ENCODE peak calls at places on chromosomes 3 and 15, in ten cellular contexts. One of them, this sample, is unnamed.

GRCh38 chr15:57320543-57321220 is 55.6 kb upstream of the CGNL1 start:
- DNase-seq in germinal center: no peak
- DNase-seq in SK-N-MC: no peak
- DNase-seq in OCI-LY7: peak; percentile 61
- DNase-seq in NCI-H510A treated with DMSO at 0.1 percent for 48 hours: no peak
- DNase-seq in activated T-cell treated with anti-CD3 and anti-CD28 coated beads, Interleukin-2, amount 50 U/mL, for 72 hours: no peak
- DNase-seq in Daoy: no peak
- DNase-seq in naive thymus-derived CD4-positive, alpha-beta T cell: no peak
- DNase-seq in AG08395: no peak
- DNase-seq in sigmoid colon: no peak
- DNase-seq in this sample: no peak

GRCh38 chr15:42046597-42046996 is 25.8 kb upstream of the PLA2G4E start:
- DNase-seq in germinal center: no peak
- DNase-seq in SK-N-MC: no peak
- DNase-seq in OCI-LY7: no peak
- DNase-seq in NCI-H510A treated with DMSO at 0.1 percent for 48 hours: peak; percentile 70
- DNase-seq in activated T-cell treated with anti-CD3 and anti-CD28 coated beads, Interleukin-2, amount 50 U/mL, for 72 hours: no peak
- DNase-seq in Daoy: no peak
- DNase-seq in naive thymus-derived CD4-positive, alpha-beta T cell: no peak
- DNase-seq in AG08395: no peak
- DNase-seq in sigmoid colon: no peak
- DNase-seq in this sample: no peak

GRCh38 chr3:151557068-151557467 is 96.2 kb upstream of the IGSF10 start:
- DNase-seq in germinal center: no peak
- DNase-seq in SK-N-MC: no peak
- DNase-seq in OCI-LY7: no peak
- DNase-seq in NCI-H510A treated with DMSO at 0.1 percent for 48 hours: no peak
- DNase-seq in activated T-cell treated with anti-CD3 and anti-CD28 coated beads, Interleukin-2, amount 50 U/mL, for 72 hours: no peak
- DNase-seq in Daoy: no peak
- DNase-seq in naive thymus-derived CD4-positive, alpha-beta T cell: no peak
- DNase-seq in AG08395: no peak
- DNase-seq in sigmoid colon: no peak
- DNase-seq in this sample: no peak

GRCh38 chr3:76131396-76132153 is 346.2 kb upstream of the ZNF717 start:
- DNase-seq in germinal center: no peak
- DNase-seq in SK-N-MC: no peak
- DNase-seq in OCI-LY7: no peak
- DNase-seq in NCI-H510A treated with DMSO at 0.1 percent for 48 hours: no peak
- DNase-seq in activated T-cell treated with anti-CD3 and anti-CD28 coated beads, Interleukin-2, amount 50 U/mL, for 72 hours: no peak
- DNase-seq in Daoy: no peak
- DNase-seq in naive thymus-derived CD4-positive, alpha-beta T cell: no peak
- DNase-seq in AG08395: peak; percentile 54
- DNase-seq in sigmoid colon: no peak
- DNase-seq in this sample: no peak

GRCh38 chr3:105678017-105678416 is 190.8 kb downstream of the CBLB start:
- DNase-seq in germinal center: no peak
- DNase-seq in SK-N-MC: no peak
- DNase-seq in OCI-LY7: no peak
- DNase-seq in NCI-H510A treated with DMSO at 0.1 percent for 48 hours: no peak
- DNase-seq in activated T-cell treated with anti-CD3 and anti-CD28 coated beads, Interleukin-2, amount 50 U/mL, for 72 hours: no peak
- DNase-seq in Daoy: no peak
- DNase-seq in naive thymus-derived CD4-positive, alpha-beta T cell: no peak
- DNase-seq in AG08395: no peak
- DNase-seq in sigmoid colon: no peak
- DNase-seq in this sample: no peak

GRCh38 chr15:96977886-96978285 is 647.4 kb downstream of the NR2F2 start:
- DNase-seq in germinal center: no peak
- DNase-seq in SK-N-MC: no peak
- DNase-seq in OCI-LY7: no peak
- DNase-seq in NCI-H510A treated with DMSO at 0.1 percent for 48 hours: no peak
- DNase-seq in activated T-cell treated with anti-CD3 and anti-CD28 coated beads, Interleukin-2, amount 50 U/mL, for 72 hours: no peak
- DNase-seq in Daoy: peak; percentile 32
- DNase-seq in naive thymus-derived CD4-positive, alpha-beta T cell: no peak
- DNase-seq in AG08395: no peak
- DNase-seq in sigmoid colon: no peak
- DNase-seq in this sample: no peak

GRCh38 chr3:80232760-80233159 is 465.0 kb upstream of the ROBO1 start:
- DNase-seq in germinal center: no peak
- DNase-seq in SK-N-MC: no peak
- DNase-seq in OCI-LY7: no peak
- DNase-seq in NCI-H510A treated with DMSO at 0.1 percent for 48 hours: no peak
- DNase-seq in activated T-cell treated with anti-CD3 and anti-CD28 coated beads, Interleukin-2, amount 50 U/mL, for 72 hours: no peak
- DNase-seq in Daoy: peak; percentile 64
- DNase-seq in naive thymus-derived CD4-positive, alpha-beta T cell: no peak
- DNase-seq in AG08395: no peak
- DNase-seq in sigmoid colon: no peak
- DNase-seq in this sample: no peak

GRCh38 chr3:32238816-32239637 is 547 bp downstream of the CMTM8 start:
- DNase-seq in germinal center: peak; percentile 65
- DNase-seq in SK-N-MC: no peak
- DNase-seq in OCI-LY7: peak; percentile 54
- DNase-seq in NCI-H510A treated with DMSO at 0.1 percent for 48 hours: peak; percentile 50
- DNase-seq in activated T-cell treated with anti-CD3 and anti-CD28 coated beads, Interleukin-2, amount 50 U/mL, for 72 hours: peak; percentile 63
- DNase-seq in Daoy: peak; percentile 33
- DNase-seq in naive thymus-derived CD4-positive, alpha-beta T cell: peak; percentile 21
- DNase-seq in AG08395: peak; percentile 25
- DNase-seq in sigmoid colon: no peak
- DNase-seq in this sample: peak; percentile 30

GRCh38 chr3:194296448-194296831 is 54.7 kb downstream of the CPN2 start:
- DNase-seq in germinal center: no peak
- DNase-seq in SK-N-MC: peak; percentile 72
- DNase-seq in OCI-LY7: no peak
- DNase-seq in NCI-H510A treated with DMSO at 0.1 percent for 48 hours: no peak
- DNase-seq in activated T-cell treated with anti-CD3 and anti-CD28 coated beads, Interleukin-2, amount 50 U/mL, for 72 hours: no peak
- DNase-seq in Daoy: peak; percentile 86
- DNase-seq in naive thymus-derived CD4-positive, alpha-beta T cell: no peak
- DNase-seq in AG08395: peak; percentile 75
- DNase-seq in sigmoid colon: peak; percentile 68
- DNase-seq in this sample: no peak

GRCh38 chr15:29668120-29668602 is 154.1 kb downstream of the TJP1 start:
- DNase-seq in germinal center: peak; percentile 57
- DNase-seq in SK-N-MC: peak; percentile 0
- DNase-seq in OCI-LY7: peak; percentile 65
- DNase-seq in NCI-H510A treated with DMSO at 0.1 percent for 48 hours: peak; percentile 79
- DNase-seq in activated T-cell treated with anti-CD3 and anti-CD28 coated beads, Interleukin-2, amount 50 U/mL, for 72 hours: peak; percentile 41
- DNase-seq in Daoy: peak; percentile 85
- DNase-seq in naive thymus-derived CD4-positive, alpha-beta T cell: no peak
- DNase-seq in AG08395: peak; percentile 78
- DNase-seq in sigmoid colon: peak; percentile 76
- DNase-seq in this sample: no peak

GRCh38 chr3:60048447-60048848 is 998.6 kb upstream of the CFAP20DC start:
- DNase-seq in germinal center: no peak
- DNase-seq in SK-N-MC: no peak
- DNase-seq in OCI-LY7: no peak
- DNase-seq in NCI-H510A treated with DMSO at 0.1 percent for 48 hours: no peak
- DNase-seq in activated T-cell treated with anti-CD3 and anti-CD28 coated beads, Interleukin-2, amount 50 U/mL, for 72 hours: peak; percentile 63
- DNase-seq in Daoy: no peak
- DNase-seq in naive thymus-derived CD4-positive, alpha-beta T cell: peak; percentile 83
- DNase-seq in AG08395: no peak
- DNase-seq in sigmoid colon: no peak
- DNase-seq in this sample: no peak

GRCh38 chr3:38018296-38019266 is 10.9 kb downstream of the PLCD1 start:
- DNase-seq in germinal center: no peak
- DNase-seq in SK-N-MC: no peak
- DNase-seq in OCI-LY7: no peak
- DNase-seq in NCI-H510A treated with DMSO at 0.1 percent for 48 hours: no peak
- DNase-seq in activated T-cell treated with anti-CD3 and anti-CD28 coated beads, Interleukin-2, amount 50 U/mL, for 72 hours: no peak
- DNase-seq in Daoy: no peak
- DNase-seq in naive thymus-derived CD4-positive, alpha-beta T cell: no peak
- DNase-seq in AG08395: no peak
- DNase-seq in sigmoid colon: peak; percentile 56
- DNase-seq in this sample: no peak

GRCh38 chr3:52297242-52298146 is 9.9 kb downstream of the GLYCTK start:
- DNase-seq in germinal center: no peak
- DNase-seq in SK-N-MC: no peak
- DNase-seq in OCI-LY7: no peak
- DNase-seq in NCI-H510A treated with DMSO at 0.1 percent for 48 hours: no peak
- DNase-seq in activated T-cell treated with anti-CD3 and anti-CD28 coated beads, Interleukin-2, amount 50 U/mL, for 72 hours: no peak
- DNase-seq in Daoy: no peak
- DNase-seq in naive thymus-derived CD4-positive, alpha-beta T cell: no peak
- DNase-seq in AG08395: no peak
- DNase-seq in sigmoid colon: no peak
- DNase-seq in this sample: no peak

GRCh38 chr3:55896155-55896554 is 409.0 kb upstream of the WNT5A start:
- DNase-seq in germinal center: no peak
- DNase-seq in SK-N-MC: no peak
- DNase-seq in OCI-LY7: no peak
- DNase-seq in NCI-H510A treated with DMSO at 0.1 percent for 48 hours: no peak
- DNase-seq in activated T-cell treated with anti-CD3 and anti-CD28 coated beads, Interleukin-2, amount 50 U/mL, for 72 hours: no peak
- DNase-seq in Daoy: no peak
- DNase-seq in naive thymus-derived CD4-positive, alpha-beta T cell: no peak
- DNase-seq in AG08395: no peak
- DNase-seq in sigmoid colon: no peak
- DNase-seq in this sample: no peak

GRCh38 chr3:72441284-72441994 is 406.8 kb downstream of the SHQ1 start:
- DNase-seq in germinal center: no peak
- DNase-seq in SK-N-MC: no peak
- DNase-seq in OCI-LY7: no peak
- DNase-seq in NCI-H510A treated with DMSO at 0.1 percent for 48 hours: no peak
- DNase-seq in activated T-cell treated with anti-CD3 and anti-CD28 coated beads, Interleukin-2, amount 50 U/mL, for 72 hours: no peak
- DNase-seq in Daoy: no peak
- DNase-seq in naive thymus-derived CD4-positive, alpha-beta T cell: no peak
- DNase-seq in AG08395: no peak
- DNase-seq in sigmoid colon: no peak
- DNase-seq in this sample: no peak

GRCh38 chr3:7249493-7250076 is 388.7 kb downstream of the GRM7 start:
- DNase-seq in germinal center: no peak
- DNase-seq in SK-N-MC: no peak
- DNase-seq in OCI-LY7: no peak
- DNase-seq in NCI-H510A treated with DMSO at 0.1 percent for 48 hours: no peak
- DNase-seq in activated T-cell treated with anti-CD3 and anti-CD28 coated beads, Interleukin-2, amount 50 U/mL, for 72 hours: no peak
- DNase-seq in Daoy: no peak
- DNase-seq in naive thymus-derived CD4-positive, alpha-beta T cell: no peak
- DNase-seq in AG08395: no peak
- DNase-seq in sigmoid colon: no peak
- DNase-seq in this sample: no peak

GRCh38 chr3:63328386-63328785 is 50.3 kb downstream of the SYNPR start:
- DNase-seq in germinal center: no peak
- DNase-seq in SK-N-MC: no peak
- DNase-seq in OCI-LY7: no peak
- DNase-seq in NCI-H510A treated with DMSO at 0.1 percent for 48 hours: no peak
- DNase-seq in activated T-cell treated with anti-CD3 and anti-CD28 coated beads, Interleukin-2, amount 50 U/mL, for 72 hours: no peak
- DNase-seq in Daoy: peak; percentile 17
- DNase-seq in naive thymus-derived CD4-positive, alpha-beta T cell: no peak
- DNase-seq in AG08395: peak; percentile 24
- DNase-seq in sigmoid colon: no peak
- DNase-seq in this sample: no peak

GRCh38 chr3:49553320-49553689 is 972 bp upstream of the BSN start:
- DNase-seq in germinal center: no peak
- DNase-seq in SK-N-MC: no peak
- DNase-seq in OCI-LY7: no peak
- DNase-seq in NCI-H510A treated with DMSO at 0.1 percent for 48 hours: peak; percentile 34
- DNase-seq in activated T-cell treated with anti-CD3 and anti-CD28 coated beads, Interleukin-2, amount 50 U/mL, for 72 hours: no peak
- DNase-seq in Daoy: no peak
- DNase-seq in naive thymus-derived CD4-positive, alpha-beta T cell: no peak
- DNase-seq in AG08395: no peak
- DNase-seq in sigmoid colon: no peak
- DNase-seq in this sample: no peak

GRCh38 chr3:140273542-140274195 is 338.7 kb downstream of the CLSTN2 start:
- DNase-seq in germinal center: no peak
- DNase-seq in SK-N-MC: no peak
- DNase-seq in OCI-LY7: no peak
- DNase-seq in NCI-H510A treated with DMSO at 0.1 percent for 48 hours: no peak
- DNase-seq in activated T-cell treated with anti-CD3 and anti-CD28 coated beads, Interleukin-2, amount 50 U/mL, for 72 hours: no peak
- DNase-seq in Daoy: no peak
- DNase-seq in naive thymus-derived CD4-positive, alpha-beta T cell: no peak
- DNase-seq in AG08395: no peak
- DNase-seq in sigmoid colon: no peak
- DNase-seq in this sample: no peak

GRCh38 chr15:56490461-56490860 is 25.5 kb upstream of the MNS1 start:
- DNase-seq in germinal center: no peak
- DNase-seq in SK-N-MC: no peak
- DNase-seq in OCI-LY7: no peak
- DNase-seq in NCI-H510A treated with DMSO at 0.1 percent for 48 hours: no peak
- DNase-seq in activated T-cell treated with anti-CD3 and anti-CD28 coated beads, Interleukin-2, amount 50 U/mL, for 72 hours: no peak
- DNase-seq in Daoy: no peak
- DNase-seq in naive thymus-derived CD4-positive, alpha-beta T cell: no peak
- DNase-seq in AG08395: no peak
- DNase-seq in sigmoid colon: no peak
- DNase-seq in this sample: no peak

GRCh38 chr3:7585052-7585451 is 724.1 kb downstream of the GRM7 start:
- DNase-seq in germinal center: no peak
- DNase-seq in SK-N-MC: no peak
- DNase-seq in OCI-LY7: no peak
- DNase-seq in NCI-H510A treated with DMSO at 0.1 percent for 48 hours: no peak
- DNase-seq in activated T-cell treated with anti-CD3 and anti-CD28 coated beads, Interleukin-2, amount 50 U/mL, for 72 hours: no peak
- DNase-seq in Daoy: no peak
- DNase-seq in naive thymus-derived CD4-positive, alpha-beta T cell: no peak
- DNase-seq in AG08395: no peak
- DNase-seq in sigmoid colon: no peak
- DNase-seq in this sample: no peak

GRCh38 chr15:38682861-38683260 is 118.2 kb upstream of the RASGRP1 start:
- DNase-seq in germinal center: peak; percentile 68
- DNase-seq in SK-N-MC: no peak
- DNase-seq in OCI-LY7: peak; percentile 44
- DNase-seq in NCI-H510A treated with DMSO at 0.1 percent for 48 hours: no peak
- DNase-seq in activated T-cell treated with anti-CD3 and anti-CD28 coated beads, Interleukin-2, amount 50 U/mL, for 72 hours: no peak
- DNase-seq in Daoy: no peak
- DNase-seq in naive thymus-derived CD4-positive, alpha-beta T cell: no peak
- DNase-seq in AG08395: no peak
- DNase-seq in sigmoid colon: no peak
- DNase-seq in this sample: no peak

GRCh38 chr15:76346666-76347506 is 10.3 kb downstream of the ISL2 start:
- DNase-seq in germinal center: peak; percentile 34
- DNase-seq in SK-N-MC: no peak
- DNase-seq in OCI-LY7: no peak
- DNase-seq in NCI-H510A treated with DMSO at 0.1 percent for 48 hours: no peak
- DNase-seq in activated T-cell treated with anti-CD3 and anti-CD28 coated beads, Interleukin-2, amount 50 U/mL, for 72 hours: no peak
- DNase-seq in Daoy: peak; percentile 28
- DNase-seq in naive thymus-derived CD4-positive, alpha-beta T cell: no peak
- DNase-seq in AG08395: no peak
- DNase-seq in sigmoid colon: peak; percentile 74
- DNase-seq in this sample: peak; percentile 17

GRCh38 chr3:115671761-115672455 is 48.6 kb downstream of the GAP43 start:
- DNase-seq in germinal center: no peak
- DNase-seq in SK-N-MC: no peak
- DNase-seq in OCI-LY7: no peak
- DNase-seq in NCI-H510A treated with DMSO at 0.1 percent for 48 hours: no peak
- DNase-seq in activated T-cell treated with anti-CD3 and anti-CD28 coated beads, Interleukin-2, amount 50 U/mL, for 72 hours: no peak
- DNase-seq in Daoy: peak; percentile 38
- DNase-seq in naive thymus-derived CD4-positive, alpha-beta T cell: no peak
- DNase-seq in AG08395: no peak
- DNase-seq in sigmoid colon: no peak
- DNase-seq in this sample: no peak

This sample was measured in NCI-H1105 treated with DMSO at 0.1 percent for 48 hours.